ENCODE peak calls at places on chromosome 9, in six cellular contexts. P is tibial nerve, F is bronchial epithelial cell, Y is fibroblast of mammary gland, G is fibroblast of lung, Q is trophoblast cell. Z is an unnamed sample.

GRCh38 chr9:131839281-131840084 is 99.6 kb upstream of the RAPGEF1 start:
- DNase-seq in P (peak; percentile 21), F (peak; percentile 54), Y (peak; percentile 83), G (peak; percentile 80), Q (no peak), Z (peak; percentile 75)

GRCh38 chr9:92603100-92603499 is 66.8 kb downstream of the IPPK start:
- DNase-seq in P (no peak), F (no peak), Y (no peak), G (no peak), Q (no peak), Z (no peak)

GRCh38 chr9:250625-251024 is 36.0 kb downstream of the DOCK8 start:
- DNase-seq in P (no peak), F (no peak), Y (no peak), G (no peak), Q (no peak), Z (no peak)

GRCh38 chr9:25537857-25538256 is 140.4 kb downstream of the TUSC1 start:
- DNase-seq in P (no peak), F (no peak), Y (no peak), G (no peak), Q (no peak), Z (no peak)

GRCh38 chr9:109579191-109579948 is 81.3 kb upstream of the PTPN3 start:
- DNase-seq in P (no peak), F (no peak), Y (no peak), G (peak; percentile 56), Q (no peak), Z (no peak)

GRCh38 chr9:22158983-22159382 is 149.9 kb upstream of the CDKN2B start:
- DNase-seq in P (peak; percentile 25), F (peak; percentile 89), Y (peak; percentile 96), G (peak; percentile 86), Q (no peak), Z (no peak)

GRCh38 chr9:95458666-95459065 is 58.1 kb downstream of the PTCH1 start:
- DNase-seq in P (no peak), F (no peak), Y (no peak), G (no peak), Q (no peak), Z (no peak)

GRCh38 chr9:126295936-126296600 is 30.6 kb upstream of the MVB12B start:
- DNase-seq in P (no peak), F (peak; percentile 73), Y (no peak), G (no peak), Q (no peak), Z (no peak)

GRCh38 chr9:125272697-125273096 is 11.1 kb downstream of the GAPVD1 start:
- DNase-seq in P (no peak), F (peak; percentile 71), Y (no peak), G (no peak), Q (peak; percentile 53), Z (no peak)

GRCh38 chr9:16236326-16236725 is 634.1 kb downstream of the BNC2 start:
- DNase-seq in P (no peak), F (no peak), Y (peak; percentile 96), G (peak; percentile 92), Q (no peak), Z (peak; percentile 83)

GRCh38 chr9:104879555-104880318 is 48.2 kb downstream of the ABCA1 start:
- DNase-seq in P (no peak), F (peak; percentile 63), Y (peak; percentile 93), G (peak; percentile 86), Q (no peak), Z (no peak)

GRCh38 chr9:101235105-101235866 is 149.5 kb downstream of the BAAT start:
- DNase-seq in P (no peak), F (peak; percentile 52), Y (peak; percentile 19), G (peak; percentile 1), Q (no peak), Z (no peak)

GRCh38 chr9:87831159-87831558 is 51.5 kb upstream of the SPATA31E1 start:
- DNase-seq in P (no peak), F (no peak), Y (peak; percentile 15), G (no peak), Q (no peak), Z (no peak)

GRCh38 chr9:82797539-82797938 is 265.4 kb downstream of the RASEF start:
- DNase-seq in P (no peak), F (no peak), Y (no peak), G (no peak), Q (no peak), Z (no peak)

GRCh38 chr9:136665704-136666363 is 3.1 kb downstream of the EGFL7 start:
- DNase-seq in P (no peak), F (no peak), Y (no peak), G (no peak), Q (no peak), Z (peak; percentile 17)

GRCh38 chr9:19456996-19457693 is 48.3 kb downstream of the ACER2 start:
- DNase-seq in P (peak; percentile 43), F (peak; percentile 74), Y (peak; percentile 76), G (peak; percentile 69), Q (peak; percentile 65), Z (peak; percentile 64)

GRCh38 chr9:125137200-125137599 is 6.1 kb downstream of the SCAI start:
- DNase-seq in P (no peak), F (no peak), Y (peak; percentile 88), G (peak; percentile 87), Q (no peak), Z (peak; percentile 75)

GRCh38 chr9:135857371-135857786 is 50.0 kb downstream of the CAMSAP1 start:
- DNase-seq in P (no peak), F (peak; percentile 70), Y (peak; percentile 28), G (peak; percentile 69), Q (no peak), Z (peak; percentile 25)

GRCh38 chr9:135306699-135307098 is 172.9 kb upstream of the PPP1R26 start:
- DNase-seq in P (no peak), F (no peak), Y (no peak), G (no peak), Q (no peak), Z (no peak)

GRCh38 chr9:20220286-20220685 is 402.0 kb downstream of the MLLT3 start:
- DNase-seq in P (no peak), F (peak; percentile 82), Y (peak; percentile 93), G (no peak), Q (no peak), Z (no peak)

GRCh38 chr9:109908459-109909390 is 128.7 kb downstream of the PALM2AKAP2 start:
- DNase-seq in P (no peak), F (no peak), Y (peak; percentile 47), G (peak; percentile 67), Q (no peak), Z (peak; percentile 60)

GRCh38 chr9:120713257-120714087 is 798 bp downstream of the MEGF9 start:
- DNase-seq in P (no peak), F (no peak), Y (no peak), G (no peak), Q (peak; percentile 43), Z (no peak)
- H3K4me3 ChIP-seq in P (peak overlapping the region; percentile 73), F (peak overlapping the region; percentile 92), Y (peak overlapping the region; percentile 61), G (peak overlapping the region; percentile 74), Q (peak overlapping the region; percentile 90), Z (peak overlapping the region; percentile 59)

GRCh38 chr9:35688558-35689350 is 971 bp downstream of the TPM2 start:
- DNase-seq in P (no peak), F (peak; percentile 89), Y (peak; percentile 95), G (peak; percentile 86), Q (no peak), Z (peak; percentile 51)
- H3K4me3 ChIP-seq in P (peak overlapping the region; percentile 92), F (peak overlapping the region; percentile 65), Y (peak overlapping the region; percentile 96), G (peak overlapping the region; percentile 70), Q (peak overlapping the region; percentile 87), Z (peak overlapping the region; percentile 88)

DNA sequence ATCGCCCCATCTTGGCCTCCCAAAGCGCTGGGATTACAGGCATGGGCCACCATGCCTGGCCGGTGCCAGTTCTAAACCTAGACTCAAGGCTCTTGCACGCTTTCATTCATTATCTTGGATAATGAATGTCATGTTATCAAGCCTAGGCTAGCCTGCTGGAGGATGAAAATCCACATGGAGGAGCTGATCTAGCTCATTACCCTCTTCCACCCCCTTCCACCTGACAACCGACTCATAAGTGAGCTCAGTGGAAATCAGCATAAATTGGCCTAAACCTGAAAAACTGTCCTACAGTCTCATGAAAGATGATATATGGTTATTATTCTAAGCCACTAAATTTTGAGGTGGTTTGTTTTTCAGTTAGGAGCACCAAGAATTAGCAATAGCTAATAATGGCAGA is 3.6 kb upstream of the TGFBR1 start:
- DNase-seq in P (no peak), F (peak; percentile 66), Y (no peak), G (no peak), Q (no peak), Z (no peak)
- H3K4me3 ChIP-seq in P (no peak overlapping the region), F (no peak overlapping the region), Y (no peak overlapping the region), G (no peak overlapping the region), Q (no peak overlapping the region), Z (no peak overlapping the region)

DNA sequence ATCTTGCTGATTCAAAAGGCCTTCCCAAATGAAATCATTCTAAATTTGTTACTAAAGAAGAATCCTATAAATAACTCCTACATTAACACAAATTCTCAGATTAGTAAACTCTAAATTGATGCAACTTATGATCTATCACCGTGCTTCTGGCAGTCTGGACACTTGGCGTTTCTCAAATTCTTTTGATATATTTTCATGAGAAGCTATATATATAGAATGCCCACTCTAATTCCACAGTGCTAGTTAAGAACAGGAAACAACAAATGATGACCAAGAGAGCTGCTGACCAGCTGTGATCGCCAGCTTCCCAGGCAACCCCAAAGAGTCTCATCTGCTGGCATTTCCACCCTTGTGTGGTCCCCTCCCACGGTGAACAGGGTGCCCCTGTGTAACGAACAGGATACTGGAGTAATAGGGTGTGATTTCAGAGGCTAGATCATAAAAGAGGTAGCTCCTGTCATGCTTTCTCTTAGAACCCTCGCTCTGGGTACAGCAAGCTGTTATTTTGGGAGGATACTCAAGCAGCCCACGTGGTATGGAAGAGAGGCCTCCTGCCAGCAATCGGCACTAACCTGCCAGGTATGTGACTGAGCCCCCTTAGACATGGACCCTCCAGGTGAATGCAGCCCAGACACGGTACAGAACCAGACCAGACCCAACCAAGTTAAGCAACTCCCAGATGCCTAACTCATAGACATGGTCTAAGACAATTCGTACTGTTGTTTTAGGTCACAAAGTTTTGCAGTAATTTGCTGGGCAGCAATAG is 64.7 kb downstream of the CDC14B start:
- DNase-seq in P (no peak), F (no peak), Y (peak; percentile 83), G (peak; percentile 81), Q (no peak), Z (peak; percentile 62)
- H3K4me3 ChIP-seq in P (no peak overlapping the region), F (no peak overlapping the region), Y (no peak overlapping the region), G (no peak overlapping the region), Q (no peak overlapping the region), Z (no peak overlapping the region)

GRCh38 chr9:31032206-31032605 is 1352.2 kb upstream of the ACO1 start:
- DNase-seq in P (no peak), F (no peak), Y (no peak), G (no peak), Q (no peak), Z (no peak)

GRCh38 chr9:31030741-31031202 is 1353.7 kb upstream of the ACO1 start:
- DNase-seq in P (no peak), F (peak; percentile 34), Y (no peak), G (peak; percentile 59), Q (no peak), Z (peak; percentile 8)

GRCh38 chr9:31027678-31028077 is 1356.8 kb upstream of the ACO1 start:
- DNase-seq in P (no peak), F (peak; percentile 18), Y (no peak), G (no peak), Q (no peak), Z (no peak)

GRCh38 chr9:31023793-31024192 is 1360.7 kb upstream of the ACO1 start:
- DNase-seq in P (no peak), F (no peak), Y (no peak), G (no peak), Q (no peak), Z (no peak)

GRCh38 chr9:31028137-31028536 is 1356.3 kb upstream of the ACO1 start:
- DNase-seq in P (no peak), F (no peak), Y (no peak), G (no peak), Q (no peak), Z (no peak)
- H3K4me3 ChIP-seq in P (no peak overlapping the region), F (no peak overlapping the region), Y (no peak overlapping the region), G (no peak overlapping the region), Q (no peak overlapping the region), Z (no peak overlapping the region)

Z was measured in MG63.